ENCODE peak calls at places on chromosomes 13 and 19, in six cellular contexts. C is foreskin fibroblast, S is bronchial epithelial cell, O is right lobe of liver, U is T-helper 1 cell, Z is tibial artery. N is an unnamed sample.

GRCh38 chr19:30228726-30229523 is 143.3 kb upstream of the ZNF536 start:
- DNase-seq in S (no peak), U (no peak), Z (no peak), C (peak; percentile 71), O (no peak), N (no peak)

GRCh38 chr19:29098863-29099481 is 114.0 kb downstream of the UQCRFS1 start:
- DNase-seq in O (no peak), Z (peak; percentile 89), U (no peak), S (peak; percentile 41), C (peak; percentile 92), N (peak; percentile 10)

GRCh38 chr19:15456441-15456840 is 6.7 kb upstream of the WIZ start:
- DNase-seq in Z (no peak), O (no peak), C (no peak), U (no peak), S (no peak), N (no peak)

GRCh38 chr13:50366488-50367174 is 351.4 kb downstream of the KCNRG start:
- DNase-seq in U (no peak), C (no peak), Z (no peak), O (no peak), S (no peak), N (no peak)

GRCh38 chr19:18160792-18161690 is 8.1 kb downstream of the PIK3R2 start:
- DNase-seq in U (peak; percentile 71), Z (peak; percentile 82), C (peak; percentile 84), S (no peak), O (peak; percentile 81), N (peak; percentile 30)

GRCh38 chr13:100338265-100338664 is 249.4 kb downstream of the PCCA start:
- DNase-seq in U (no peak), S (no peak), Z (no peak), C (no peak), O (no peak), N (no peak)

GRCh38 chr13:110233181-110233641 is 73.7 kb downstream of the COL4A1 start:
- DNase-seq in S (no peak), O (no peak), U (no peak), C (peak; percentile 94), Z (peak; percentile 90), N (peak; percentile 78)

GRCh38 chr19:10797078-10797477 is 38.9 kb downstream of the TMED1 start:
- DNase-seq in U (peak; percentile 46), O (no peak), S (no peak), C (no peak), Z (no peak), N (no peak)

GRCh38 chr19:12666305-12667048 is at the start of the genes MAN2B1 and WDR83:
- DNase-seq in C (peak; percentile 87), S (peak; percentile 57), Z (peak; percentile 88), O (peak; percentile 81), U (peak; percentile 71), N (peak; percentile 42)

GRCh38 chr13:113405481-113406300 is 41.8 kb upstream of the GRTP1 start:
- DNase-seq in S (no peak), U (no peak), O (peak; percentile 8), C (no peak), Z (peak; percentile 59), N (no peak)

GRCh38 chr13:53648673-53649072 is 620.1 kb downstream of the OLFM4 start:
- DNase-seq in U (no peak), O (no peak), Z (no peak), C (no peak), S (no peak), N (no peak)

N was measured in amniotic epithelial cell.